ENCODE peak calls at places on chromosome 17, in four cellular contexts. One of them, this sample, is unnamed. For H3K4me1, the result is how much of the 10 kb centered on the place peaks cover.

GRCh38 chr17:55219939-55220338 is 44.8 kb upstream of the HLF start:
- DNase-seq in A549: no peak
- DNase-seq in neural progenitor cell: no peak
- DNase-seq in K562: no peak
- DNase-seq in this sample: no peak

GRCh38 chr17:17823433-17824118 is 13.2 kb downstream of the SREBF1 start:
- DNase-seq in A549: peak
- DNase-seq in neural progenitor cell: peak
- DNase-seq in K562: peak
- DNase-seq in this sample: peak

GRCh38 chr17:74737299-74738050 is 419 bp downstream of the RAB37 start:
- DNase-seq in K562: peak
- DNase-seq in neural progenitor cell: peak
- DNase-seq in A549: peak
- DNase-seq in this sample: peak

GRCh38 chr17:79581306-79581932 is 29.4 kb downstream of the RBFOX3 start:
- DNase-seq in K562: no peak
- DNase-seq in A549: no peak
- DNase-seq in neural progenitor cell: no peak
- DNase-seq in this sample: no peak

GRCh38 chr17:5209396-5209795 is 17.7 kb upstream of the ZNF594 start:
- DNase-seq in neural progenitor cell: no peak
- DNase-seq in K562: no peak
- DNase-seq in A549: no peak
- DNase-seq in this sample: no peak

GRCh38 chr17:73228748-73229236 is 32.9 kb downstream of the CPSF4L start:
- DNase-seq in K562: peak
- DNase-seq in A549: peak
- DNase-seq in neural progenitor cell: no peak
- DNase-seq in this sample: peak

GRCh38 chr17:58337600-58338453 is 9.2 kb upstream of the TSPOAP1 start:
- DNase-seq in neural progenitor cell: peak
- DNase-seq in A549: no peak
- DNase-seq in K562: peak
- DNase-seq in this sample: peak

GRCh38 chr17:31508310-31509094 is 117.0 kb downstream of the RAB11FIP4 start:
- DNase-seq in neural progenitor cell: peak
- DNase-seq in K562: peak
- DNase-seq in A549: peak
- DNase-seq in this sample: peak

GRCh38 chr17:1878419-1879121 is 48.8 kb downstream of the RPA1 start:
- DNase-seq in A549: no peak
- DNase-seq in neural progenitor cell: no peak
- DNase-seq in K562: no peak
- DNase-seq in this sample: no peak

GRCh38 chr17:41649923-41650519 is 25.6 kb upstream of the KRT17 start:
- DNase-seq in K562: no peak
- DNase-seq in A549: no peak
- DNase-seq in neural progenitor cell: no peak
- DNase-seq in this sample: no peak

GRCh38 chr17:41651625-41652460 is 27.5 kb upstream of the KRT17 start:
- DNase-seq in K562: no peak
- DNase-seq in neural progenitor cell: no peak
- DNase-seq in A549: no peak
- DNase-seq in this sample: no peak

GRCh38 chr17:41648411-41649195 is 24.2 kb upstream of the KRT17 start:
- DNase-seq in A549: peak
- DNase-seq in K562: peak
- DNase-seq in neural progenitor cell: peak
- DNase-seq in this sample: peak

GRCh38 chr17:41652461-41652960 is 28.1 kb upstream of the KRT17 start:
- DNase-seq in neural progenitor cell: no peak
- DNase-seq in A549: no peak
- DNase-seq in K562: no peak
- DNase-seq in this sample: no peak

DNA sequence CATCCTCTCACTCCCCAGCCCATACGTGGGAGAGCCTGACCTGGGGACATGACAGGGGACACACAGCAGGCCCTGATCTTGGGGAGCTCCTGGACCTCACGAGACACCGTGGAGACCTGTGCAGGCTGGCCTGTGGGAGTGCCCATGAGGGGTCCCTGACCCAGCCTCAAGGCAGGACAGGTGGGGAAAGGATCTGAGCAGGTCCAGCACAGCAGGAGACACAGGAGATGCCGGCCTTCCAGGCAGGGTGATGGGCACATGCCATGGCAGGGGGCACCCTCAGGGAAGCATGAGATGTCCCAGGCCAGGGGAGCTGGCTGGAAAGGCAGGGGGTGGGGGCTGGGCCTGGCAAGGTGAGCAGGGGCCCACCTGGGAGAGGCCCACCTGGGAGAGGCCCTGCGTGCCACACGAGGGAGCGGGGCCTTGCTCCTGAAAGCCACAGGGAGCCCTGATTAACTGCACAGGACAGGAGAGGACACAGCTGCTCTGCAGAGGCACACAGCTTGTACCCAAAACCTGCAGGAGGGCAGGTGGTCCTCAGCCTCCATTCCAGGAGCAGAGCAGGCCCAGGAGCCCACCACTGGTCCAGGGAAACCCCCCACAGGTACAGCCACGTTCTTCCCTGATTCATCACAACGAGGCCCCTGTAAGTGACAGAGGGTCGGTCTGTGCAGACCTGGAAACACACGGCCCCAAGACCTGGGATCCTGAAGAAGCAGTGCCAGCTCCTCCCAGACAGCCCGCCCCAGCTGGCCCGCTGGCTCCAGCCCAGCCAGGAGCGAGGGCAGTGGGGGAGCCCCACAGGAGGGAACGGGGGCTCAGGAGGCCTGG is 26.6 kb upstream of the KRT17 start:
- DNase-seq in neural progenitor cell: no peak
- DNase-seq in A549: no peak
- DNase-seq in K562: no peak
- DNase-seq in this sample: no peak
- H3K4me2 ChIP-seq in neural progenitor cell: no peak
- H3K4me2 ChIP-seq in A549: no peak
- H3K4me2 ChIP-seq in K562: no peak
- H3K4me2 ChIP-seq in this sample: no peak

DNA sequence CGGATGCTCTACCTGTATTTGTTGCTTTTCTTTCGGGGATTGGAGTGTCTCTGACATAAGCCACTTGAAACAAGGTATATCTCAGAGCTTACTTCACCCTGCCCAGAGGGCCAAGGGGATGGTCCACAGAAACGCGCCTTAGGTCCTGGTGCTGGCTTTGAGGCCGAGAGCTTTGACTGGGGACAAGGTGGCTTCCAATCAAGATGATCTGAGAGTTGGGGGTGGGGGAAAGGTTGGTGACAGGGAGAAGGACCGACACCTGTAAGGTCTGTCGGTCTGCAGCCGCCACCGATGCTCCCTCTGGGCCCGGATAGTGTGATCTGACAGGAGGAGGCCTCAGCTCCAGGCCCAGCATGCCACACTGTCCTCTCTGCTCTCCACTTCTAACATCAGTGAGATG is 21.8 kb upstream of the SPATA32 start:
- DNase-seq in K562: no peak
- DNase-seq in neural progenitor cell: no peak
- DNase-seq in A549: no peak
- DNase-seq in this sample: no peak
- H3K4me1 ChIP-seq in K562: under half
- H3K4me1 ChIP-seq in neural progenitor cell: under half
- H3K4me1 ChIP-seq in A549: under half
- H3K4me1 ChIP-seq in this sample: under half

DNA sequence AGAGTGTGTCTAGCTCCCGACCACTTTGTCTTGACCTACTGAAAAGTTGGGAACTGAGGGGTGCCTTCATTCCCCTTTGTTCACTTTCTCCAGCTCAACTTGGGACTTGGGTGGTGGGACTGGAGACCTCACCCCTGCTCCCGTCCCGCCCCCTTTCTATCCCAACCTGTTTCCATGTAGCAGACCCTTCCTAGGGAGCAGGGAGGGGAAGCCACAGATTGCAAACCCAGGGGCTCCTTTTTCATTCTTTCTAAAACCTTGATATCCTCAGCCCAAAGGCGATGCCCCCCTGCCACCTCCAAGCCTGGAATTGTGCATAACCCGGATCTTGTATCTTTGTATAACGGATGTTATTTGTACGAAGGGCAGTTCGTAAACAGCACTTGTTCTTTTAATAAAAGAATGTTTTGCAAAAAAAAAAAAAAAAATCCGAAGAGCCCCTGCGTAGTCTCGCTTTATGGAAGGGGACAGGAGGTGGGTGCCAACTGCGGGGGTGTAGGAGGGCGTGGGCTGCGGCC is 714 bp upstream of the CISD3 start:
- DNase-seq in A549: no peak
- DNase-seq in K562: no peak
- DNase-seq in neural progenitor cell: no peak
- DNase-seq in this sample: no peak
- H3K4me2 ChIP-seq in A549: peak
- H3K4me2 ChIP-seq in K562: peak
- H3K4me2 ChIP-seq in neural progenitor cell: peak
- H3K4me2 ChIP-seq in this sample: peak

DNA sequence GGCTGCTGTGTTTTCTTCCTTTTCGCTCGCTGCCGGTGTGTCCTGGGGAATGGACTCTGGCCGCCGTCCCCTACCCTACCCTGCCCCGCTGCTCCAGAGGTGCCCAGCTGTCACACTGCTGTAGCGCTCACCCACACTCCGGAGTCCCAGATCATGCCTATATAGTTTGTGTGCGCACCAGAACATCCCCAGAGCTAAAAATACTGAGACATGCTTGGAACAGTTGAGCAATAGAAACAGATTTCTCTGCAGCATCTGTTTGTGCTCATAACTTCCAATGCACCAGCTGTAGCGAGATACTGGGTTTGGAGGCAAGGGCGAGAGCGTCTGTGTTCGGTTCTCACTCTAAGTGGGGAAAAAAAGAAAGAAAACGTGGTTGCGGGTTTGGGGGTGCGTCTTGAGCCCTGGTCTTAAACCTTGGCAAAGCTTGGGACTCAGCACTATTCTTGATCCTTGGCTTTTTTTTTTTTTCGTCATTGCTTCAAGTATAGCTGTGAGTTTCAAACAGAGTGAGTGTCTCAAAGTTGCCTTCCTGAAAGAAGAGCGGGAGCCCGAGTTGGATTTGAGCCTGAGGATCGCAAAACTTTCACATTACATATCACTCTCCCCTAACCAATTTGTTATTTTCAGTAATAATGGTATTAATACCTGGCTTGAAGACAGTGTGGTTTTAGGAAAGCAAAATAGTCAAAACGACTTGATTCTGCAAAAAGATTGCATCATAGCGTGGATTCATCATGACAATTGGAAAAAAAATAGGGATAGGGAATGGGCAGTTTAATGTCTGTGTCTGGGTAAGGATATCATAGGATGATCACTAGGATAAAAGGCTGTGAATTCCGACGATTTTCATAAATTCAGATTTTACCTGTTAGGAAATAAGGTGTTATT is 620 bp downstream of the KCNJ2 start:
- DNase-seq in A549: peak
- DNase-seq in K562: no peak
- DNase-seq in neural progenitor cell: no peak
- DNase-seq in this sample: peak
- H3K4me1 ChIP-seq in A549: under half
- H3K4me1 ChIP-seq in K562: under half
- H3K4me1 ChIP-seq in neural progenitor cell: under half
- H3K4me1 ChIP-seq in this sample: under half

This sample was measured in GM23338.